ENCODE peak calls at places on chromosomes 4 and X, in four cellular contexts. One of them, this sample, is unnamed.

GRCh38 chrX:87516716-87517115 is 886 bp upstream of the KLHL4 start:
- DNase-seq in mucosa of descending colon: no peak
- DNase-seq in adipocyte: no peak
- DNase-seq in activated gamma-delta T cell treated with Interleukin-2 at 50 U/mL for 16 hours: no peak
- DNase-seq in this sample: no peak

GRCh38 chrX:2320580-2321327 is 180.0 kb downstream of the DHRSX start:
- DNase-seq in adipocyte: peak; percentile 57
- DNase-seq in activated gamma-delta T cell treated with Interleukin-2 at 50 U/mL for 16 hours: no peak
- DNase-seq in mucosa of descending colon: no peak
- DNase-seq in this sample: no peak

GRCh38 chrX:103183912-103184311 is 31.0 kb upstream of the BEX4 start:
- DNase-seq in adipocyte: no peak
- DNase-seq in activated gamma-delta T cell treated with Interleukin-2 at 50 U/mL for 16 hours: no peak
- DNase-seq in mucosa of descending colon: no peak
- DNase-seq in this sample: no peak

GRCh38 chr4:85548116-85548515 is 73.2 kb downstream of the ARHGAP24 start:
- DNase-seq in mucosa of descending colon: no peak
- DNase-seq in activated gamma-delta T cell treated with Interleukin-2 at 50 U/mL for 16 hours: no peak
- DNase-seq in adipocyte: no peak
- DNase-seq in this sample: no peak

GRCh38 chr4:150173420-150173819 is 95.2 kb downstream of the DCLK2 start:
- DNase-seq in activated gamma-delta T cell treated with Interleukin-2 at 50 U/mL for 16 hours: no peak
- DNase-seq in adipocyte: no peak
- DNase-seq in mucosa of descending colon: no peak
- DNase-seq in this sample: no peak

GRCh38 chrX:15663439-15663838 is 1.2 kb downstream of the CLTRN start:
- DNase-seq in activated gamma-delta T cell treated with Interleukin-2 at 50 U/mL for 16 hours: no peak
- DNase-seq in adipocyte: no peak
- DNase-seq in mucosa of descending colon: no peak
- DNase-seq in this sample: no peak

GRCh38 chr4:164012396-164013027 is 518.0 kb downstream of the TMA16 start:
- DNase-seq in mucosa of descending colon: no peak
- DNase-seq in adipocyte: no peak
- DNase-seq in activated gamma-delta T cell treated with Interleukin-2 at 50 U/mL for 16 hours: no peak
- DNase-seq in this sample: no peak

GRCh38 chr4:102732678-102733445 is 27.9 kb downstream of the MANBA start:
- DNase-seq in activated gamma-delta T cell treated with Interleukin-2 at 50 U/mL for 16 hours: no peak
- DNase-seq in mucosa of descending colon: no peak
- DNase-seq in adipocyte: no peak
- DNase-seq in this sample: no peak